ENCODE peak calls at places on chromosomes 16 and 17, in ten cellular contexts. One of them, this sample, is unnamed.
A peak's percentile ranks its signal among the peaks of the same experiment; 100 is the strongest.

GRCh38 chr16:88296437-88297177 is 86.2 kb upstream of the ZNF469 start:
- DNase-seq in Karpas-422: no peak
- DNase-seq in islet precursor cell: no peak
- DNase-seq in IMR-90: no peak
- DNase-seq in activated naive CD8-positive, alpha-beta T cell treated with anti-CD3 and anti-CD28 coated beads for 36 hours: no peak
- DNase-seq in ecto neural progenitor cell: no peak
- DNase-seq in pancreas: no peak
- DNase-seq in stimulated activated CD4-positive, alpha-beta T cell treated with anti-CD3 and anti-CD28 coated beads, Interleukin-2, amount 100 ng/mL, for 48 hours: no peak
- DNase-seq in HTR-8/SVneo: no peak
- DNase-seq in heart right ventricle: no peak
- DNase-seq in this sample: no peak

GRCh38 chr16:88652763-88653065 is 1.9 kb upstream of the CYBA start:
- DNase-seq in Karpas-422: no peak
- DNase-seq in islet precursor cell: no peak
- DNase-seq in IMR-90: no peak
- DNase-seq in activated naive CD8-positive, alpha-beta T cell treated with anti-CD3 and anti-CD28 coated beads for 36 hours: no peak
- DNase-seq in ecto neural progenitor cell: no peak
- DNase-seq in pancreas: no peak
- DNase-seq in stimulated activated CD4-positive, alpha-beta T cell treated with anti-CD3 and anti-CD28 coated beads, Interleukin-2, amount 100 ng/mL, for 48 hours: no peak
- DNase-seq in HTR-8/SVneo: no peak
- DNase-seq in heart right ventricle: no peak
- DNase-seq in this sample: no peak

GRCh38 chr17:45719335-45720071 is 64.6 kb upstream of the CRHR1 start:
- DNase-seq in Karpas-422: peak; percentile 47
- DNase-seq in islet precursor cell: peak; percentile 95
- DNase-seq in IMR-90: peak; percentile 74
- DNase-seq in activated naive CD8-positive, alpha-beta T cell treated with anti-CD3 and anti-CD28 coated beads for 36 hours: peak; percentile 4
- DNase-seq in ecto neural progenitor cell: no peak
- DNase-seq in pancreas: peak; percentile 14
- DNase-seq in stimulated activated CD4-positive, alpha-beta T cell treated with anti-CD3 and anti-CD28 coated beads, Interleukin-2, amount 100 ng/mL, for 48 hours: no peak
- DNase-seq in HTR-8/SVneo: peak; percentile 91
- DNase-seq in heart right ventricle: no peak
- DNase-seq in this sample: no peak

GRCh38 chr16:77564791-77565390 is 130.1 kb upstream of the ADAMTS18 start:
- DNase-seq in Karpas-422: no peak
- DNase-seq in islet precursor cell: no peak
- DNase-seq in IMR-90: peak; percentile 8
- DNase-seq in activated naive CD8-positive, alpha-beta T cell treated with anti-CD3 and anti-CD28 coated beads for 36 hours: no peak
- DNase-seq in ecto neural progenitor cell: no peak
- DNase-seq in pancreas: no peak
- DNase-seq in stimulated activated CD4-positive, alpha-beta T cell treated with anti-CD3 and anti-CD28 coated beads, Interleukin-2, amount 100 ng/mL, for 48 hours: no peak
- DNase-seq in HTR-8/SVneo: no peak
- DNase-seq in heart right ventricle: no peak
- DNase-seq in this sample: no peak

GRCh38 chr17:51667722-51668083 is 407.4 kb downstream of the UTP18 start:
- DNase-seq in Karpas-422: no peak
- DNase-seq in islet precursor cell: no peak
- DNase-seq in IMR-90: no peak
- DNase-seq in activated naive CD8-positive, alpha-beta T cell treated with anti-CD3 and anti-CD28 coated beads for 36 hours: no peak
- DNase-seq in ecto neural progenitor cell: no peak
- DNase-seq in pancreas: no peak
- DNase-seq in stimulated activated CD4-positive, alpha-beta T cell treated with anti-CD3 and anti-CD28 coated beads, Interleukin-2, amount 100 ng/mL, for 48 hours: no peak
- DNase-seq in HTR-8/SVneo: no peak
- DNase-seq in heart right ventricle: no peak
- DNase-seq in this sample: no peak

GRCh38 chr17:79951361-79952264 is 84.1 kb downstream of the TBC1D16 start:
- DNase-seq in Karpas-422: no peak
- DNase-seq in islet precursor cell: peak; percentile 100
- DNase-seq in IMR-90: peak; percentile 89
- DNase-seq in activated naive CD8-positive, alpha-beta T cell treated with anti-CD3 and anti-CD28 coated beads for 36 hours: no peak
- DNase-seq in ecto neural progenitor cell: peak; percentile 86
- DNase-seq in pancreas: peak; percentile 69
- DNase-seq in stimulated activated CD4-positive, alpha-beta T cell treated with anti-CD3 and anti-CD28 coated beads, Interleukin-2, amount 100 ng/mL, for 48 hours: no peak
- DNase-seq in HTR-8/SVneo: no peak
- DNase-seq in heart right ventricle: peak; percentile 51
- DNase-seq in this sample: no peak

GRCh38 chr16:75267631-75268264 is 16.3 kb upstream of the BCAR1 start:
- DNase-seq in Karpas-422: no peak
- DNase-seq in islet precursor cell: peak; percentile 91
- DNase-seq in IMR-90: peak; percentile 53
- DNase-seq in activated naive CD8-positive, alpha-beta T cell treated with anti-CD3 and anti-CD28 coated beads for 36 hours: no peak
- DNase-seq in ecto neural progenitor cell: no peak
- DNase-seq in pancreas: peak; percentile 89
- DNase-seq in stimulated activated CD4-positive, alpha-beta T cell treated with anti-CD3 and anti-CD28 coated beads, Interleukin-2, amount 100 ng/mL, for 48 hours: no peak
- DNase-seq in HTR-8/SVneo: peak; percentile 93
- DNase-seq in heart right ventricle: peak; percentile 77
- DNase-seq in this sample: no peak

GRCh38 chr17:70172921-70173320 is 3.6 kb downstream of the KCNJ2 start:
- DNase-seq in Karpas-422: no peak
- DNase-seq in islet precursor cell: no peak
- DNase-seq in IMR-90: no peak
- DNase-seq in activated naive CD8-positive, alpha-beta T cell treated with anti-CD3 and anti-CD28 coated beads for 36 hours: no peak
- DNase-seq in ecto neural progenitor cell: no peak
- DNase-seq in pancreas: no peak
- DNase-seq in stimulated activated CD4-positive, alpha-beta T cell treated with anti-CD3 and anti-CD28 coated beads, Interleukin-2, amount 100 ng/mL, for 48 hours: no peak
- DNase-seq in HTR-8/SVneo: no peak
- DNase-seq in heart right ventricle: no peak
- DNase-seq in this sample: no peak

GRCh38 chr17:78416311-78416711 is 37.9 kb downstream of the PGS1 start:
- DNase-seq in Karpas-422: no peak
- DNase-seq in islet precursor cell: peak; percentile 60
- DNase-seq in IMR-90: peak; percentile 16
- DNase-seq in activated naive CD8-positive, alpha-beta T cell treated with anti-CD3 and anti-CD28 coated beads for 36 hours: no peak
- DNase-seq in ecto neural progenitor cell: no peak
- DNase-seq in pancreas: no peak
- DNase-seq in stimulated activated CD4-positive, alpha-beta T cell treated with anti-CD3 and anti-CD28 coated beads, Interleukin-2, amount 100 ng/mL, for 48 hours: no peak
- DNase-seq in HTR-8/SVneo: no peak
- DNase-seq in heart right ventricle: no peak
- DNase-seq in this sample: no peak

GRCh38 chr17:8725881-8726280 is 18.8 kb downstream of the CCDC42 start:
- DNase-seq in Karpas-422: no peak
- DNase-seq in islet precursor cell: no peak
- DNase-seq in IMR-90: no peak
- DNase-seq in activated naive CD8-positive, alpha-beta T cell treated with anti-CD3 and anti-CD28 coated beads for 36 hours: no peak
- DNase-seq in ecto neural progenitor cell: no peak
- DNase-seq in pancreas: no peak
- DNase-seq in stimulated activated CD4-positive, alpha-beta T cell treated with anti-CD3 and anti-CD28 coated beads, Interleukin-2, amount 100 ng/mL, for 48 hours: no peak
- DNase-seq in HTR-8/SVneo: no peak
- DNase-seq in heart right ventricle: no peak
- DNase-seq in this sample: no peak

GRCh38 chr16:57786632-57787518 is 15.4 kb downstream of the KIFC3 start:
- DNase-seq in Karpas-422: no peak
- DNase-seq in islet precursor cell: no peak
- DNase-seq in IMR-90: peak; percentile 52
- DNase-seq in activated naive CD8-positive, alpha-beta T cell treated with anti-CD3 and anti-CD28 coated beads for 36 hours: no peak
- DNase-seq in ecto neural progenitor cell: no peak
- DNase-seq in pancreas: no peak
- DNase-seq in stimulated activated CD4-positive, alpha-beta T cell treated with anti-CD3 and anti-CD28 coated beads, Interleukin-2, amount 100 ng/mL, for 48 hours: no peak
- DNase-seq in HTR-8/SVneo: no peak
- DNase-seq in heart right ventricle: peak; percentile 82
- DNase-seq in this sample: no peak

GRCh38 chr17:61279476-61280145 is 120.0 kb upstream of the TBX2 start:
- DNase-seq in Karpas-422: no peak
- DNase-seq in islet precursor cell: no peak
- DNase-seq in IMR-90: peak; percentile 54
- DNase-seq in activated naive CD8-positive, alpha-beta T cell treated with anti-CD3 and anti-CD28 coated beads for 36 hours: no peak
- DNase-seq in ecto neural progenitor cell: no peak
- DNase-seq in pancreas: no peak
- DNase-seq in stimulated activated CD4-positive, alpha-beta T cell treated with anti-CD3 and anti-CD28 coated beads, Interleukin-2, amount 100 ng/mL, for 48 hours: no peak
- DNase-seq in HTR-8/SVneo: no peak
- DNase-seq in heart right ventricle: peak; percentile 27
- DNase-seq in this sample: no peak

GRCh38 chr16:47304563-47304962 is 156.3 kb downstream of the ITFG1 start:
- DNase-seq in Karpas-422: no peak
- DNase-seq in islet precursor cell: no peak
- DNase-seq in IMR-90: peak; percentile 24
- DNase-seq in activated naive CD8-positive, alpha-beta T cell treated with anti-CD3 and anti-CD28 coated beads for 36 hours: no peak
- DNase-seq in ecto neural progenitor cell: no peak
- DNase-seq in pancreas: no peak
- DNase-seq in stimulated activated CD4-positive, alpha-beta T cell treated with anti-CD3 and anti-CD28 coated beads, Interleukin-2, amount 100 ng/mL, for 48 hours: no peak
- DNase-seq in HTR-8/SVneo: no peak
- DNase-seq in heart right ventricle: no peak
- DNase-seq in this sample: no peak

GRCh38 chr17:21275579-21276339 is 8.8 kb upstream of the MAP2K3 start:
- DNase-seq in Karpas-422: peak; percentile 97
- DNase-seq in islet precursor cell: peak; percentile 97
- DNase-seq in IMR-90: peak; percentile 64
- DNase-seq in activated naive CD8-positive, alpha-beta T cell treated with anti-CD3 and anti-CD28 coated beads for 36 hours: peak; percentile 98
- DNase-seq in ecto neural progenitor cell: peak; percentile 98
- DNase-seq in pancreas: peak; percentile 94
- DNase-seq in stimulated activated CD4-positive, alpha-beta T cell treated with anti-CD3 and anti-CD28 coated beads, Interleukin-2, amount 100 ng/mL, for 48 hours: peak; percentile 97
- DNase-seq in HTR-8/SVneo: peak; percentile 100
- DNase-seq in heart right ventricle: peak; percentile 94
- DNase-seq in this sample: peak; percentile 98

GRCh38 chr16:25172831-25173230 is 43.9 kb upstream of the AQP8 start:
- DNase-seq in Karpas-422: no peak
- DNase-seq in islet precursor cell: no peak
- DNase-seq in IMR-90: no peak
- DNase-seq in activated naive CD8-positive, alpha-beta T cell treated with anti-CD3 and anti-CD28 coated beads for 36 hours: no peak
- DNase-seq in ecto neural progenitor cell: no peak
- DNase-seq in pancreas: no peak
- DNase-seq in stimulated activated CD4-positive, alpha-beta T cell treated with anti-CD3 and anti-CD28 coated beads, Interleukin-2, amount 100 ng/mL, for 48 hours: no peak
- DNase-seq in HTR-8/SVneo: no peak
- DNase-seq in heart right ventricle: no peak
- DNase-seq in this sample: no peak

GRCh38 chr16:53121666-53122065 is 66.9 kb downstream of the CHD9 start:
- DNase-seq in Karpas-422: no peak
- DNase-seq in islet precursor cell: no peak
- DNase-seq in IMR-90: no peak
- DNase-seq in activated naive CD8-positive, alpha-beta T cell treated with anti-CD3 and anti-CD28 coated beads for 36 hours: no peak
- DNase-seq in ecto neural progenitor cell: no peak
- DNase-seq in pancreas: no peak
- DNase-seq in stimulated activated CD4-positive, alpha-beta T cell treated with anti-CD3 and anti-CD28 coated beads, Interleukin-2, amount 100 ng/mL, for 48 hours: no peak
- DNase-seq in HTR-8/SVneo: no peak
- DNase-seq in heart right ventricle: no peak
- DNase-seq in this sample: no peak

GRCh38 chr16:28904828-28905227 is 20.2 kb downstream of the RABEP2 start:
- DNase-seq in Karpas-422: no peak
- DNase-seq in islet precursor cell: no peak
- DNase-seq in IMR-90: no peak
- DNase-seq in activated naive CD8-positive, alpha-beta T cell treated with anti-CD3 and anti-CD28 coated beads for 36 hours: no peak
- DNase-seq in ecto neural progenitor cell: no peak
- DNase-seq in pancreas: no peak
- DNase-seq in stimulated activated CD4-positive, alpha-beta T cell treated with anti-CD3 and anti-CD28 coated beads, Interleukin-2, amount 100 ng/mL, for 48 hours: no peak
- DNase-seq in HTR-8/SVneo: no peak
- DNase-seq in heart right ventricle: no peak
- DNase-seq in this sample: no peak

GRCh38 chr17:17857496-17857895 is 20.7 kb upstream of the SREBF1 start:
- DNase-seq in Karpas-422: no peak
- DNase-seq in islet precursor cell: no peak
- DNase-seq in IMR-90: no peak
- DNase-seq in activated naive CD8-positive, alpha-beta T cell treated with anti-CD3 and anti-CD28 coated beads for 36 hours: no peak
- DNase-seq in ecto neural progenitor cell: no peak
- DNase-seq in pancreas: no peak
- DNase-seq in stimulated activated CD4-positive, alpha-beta T cell treated with anti-CD3 and anti-CD28 coated beads, Interleukin-2, amount 100 ng/mL, for 48 hours: no peak
- DNase-seq in HTR-8/SVneo: no peak
- DNase-seq in heart right ventricle: no peak
- DNase-seq in this sample: no peak

GRCh38 chr16:70725912-70726828 is 40.3 kb upstream of the MTSS2 start:
- DNase-seq in Karpas-422: no peak
- DNase-seq in islet precursor cell: no peak
- DNase-seq in IMR-90: peak; percentile 42
- DNase-seq in activated naive CD8-positive, alpha-beta T cell treated with anti-CD3 and anti-CD28 coated beads for 36 hours: no peak
- DNase-seq in ecto neural progenitor cell: no peak
- DNase-seq in pancreas: no peak
- DNase-seq in stimulated activated CD4-positive, alpha-beta T cell treated with anti-CD3 and anti-CD28 coated beads, Interleukin-2, amount 100 ng/mL, for 48 hours: no peak
- DNase-seq in HTR-8/SVneo: no peak
- DNase-seq in heart right ventricle: peak; percentile 73
- DNase-seq in this sample: no peak

This sample was measured in stimulated activated effector memory CD8-positive, alpha-beta T cell treated with anti-CD3 and anti-CD28 coated beads, Interleukin-12 subunit alpha, Interleukin-12 subunit beta, amount 100 ng/mL, for 72 hours.